ENCODE peak calls at places on chromosome 17, in seven cellular contexts. O is colonic mucosa, K is pancreas, Y is adrenal gland, T is PC-3, U is left lung, V is ascending aorta. J is an unnamed sample.
A peak's percentile ranks its signal among the peaks of the same experiment; 100 is the strongest.

GRCh38 chr17:65049085-65049756 is 7.3 kb downstream of the GNA13 start:
- DNase-seq in Y (no peak), T (no peak), U (no peak), V (no peak), O (no peak), K (no peak), J (no peak)

GRCh38 chr17:39576187-39576586 is 31.5 kb downstream of the NEUROD2 start:
- DNase-seq in K (no peak), O (no peak), U (no peak), V (no peak), Y (no peak), T (no peak), J (peak; percentile 79)

GRCh38 chr17:34620458-34620857 is 41.1 kb downstream of the TMEM132E start:
- DNase-seq in Y (no peak), V (no peak), O (no peak), K (no peak), T (no peak), U (no peak), J (no peak)

GRCh38 chr17:49218941-49219913 is 8.7 kb downstream of the ABI3 start:
- DNase-seq in O (no peak), Y (no peak), U (peak; percentile 88), K (no peak), T (no peak), V (no peak), J (peak; percentile 73)

GRCh38 chr17:31843382-31843780 is 15.7 kb downstream of the COPRS start:
- DNase-seq in T (no peak), O (no peak), V (peak; percentile 65), K (no peak), Y (no peak), U (no peak), J (no peak)

GRCh38 chr17:55812323-55812722 is 61.5 kb downstream of the PCTP start:
- DNase-seq in T (no peak), Y (no peak), V (no peak), K (no peak), U (no peak), O (no peak), J (no peak)

GRCh38 chr17:40015005-40015997 is at the start of gene CSF3:
- DNase-seq in T (no peak), V (no peak), Y (no peak), U (peak; percentile 76), O (peak; percentile 75), K (no peak), J (no peak)

GRCh38 chr17:50095626-50096037 is 481 bp downstream of the PDK2 start:
- DNase-seq in O (no peak), K (no peak), T (no peak), V (no peak), Y (no peak), U (no peak), J (no peak)

GRCh38 chr17:75925103-75925502 is 15.7 kb downstream of the FBF1 start:
- DNase-seq in T (no peak), V (no peak), O (no peak), U (peak; percentile 35), K (no peak), Y (no peak), J (no peak)

GRCh38 chr17:75922963-75923874 is 17.6 kb downstream of the FBF1 start:
- DNase-seq in Y (no peak), U (peak; percentile 57), V (no peak), T (no peak), K (no peak), O (no peak), J (no peak)

GRCh38 chr17:75931062-75931461 is 9.8 kb downstream of the FBF1 start:
- DNase-seq in O (no peak), Y (no peak), V (no peak), T (no peak), K (no peak), U (peak; percentile 17), J (no peak)

GRCh38 chr17:75925912-75926311 is 14.9 kb downstream of the FBF1 start:
- DNase-seq in O (no peak), Y (no peak), V (no peak), T (no peak), U (peak; percentile 67), K (no peak), J (no peak)

GRCh38 chr17:75927286-75927922 is 13.4 kb downstream of the FBF1 start:
- DNase-seq in O (peak; percentile 38), T (no peak), V (no peak), U (peak; percentile 74), Y (no peak), K (no peak), J (peak; percentile 80)
- TF ChIP-seq CTCF in O (peak; percentile 26), T (peak; percentile 50), V (peak; percentile 18), U (peak; percentile 30), Y (no peak), K (no peak), J (peak; percentile 77)

DNA sequence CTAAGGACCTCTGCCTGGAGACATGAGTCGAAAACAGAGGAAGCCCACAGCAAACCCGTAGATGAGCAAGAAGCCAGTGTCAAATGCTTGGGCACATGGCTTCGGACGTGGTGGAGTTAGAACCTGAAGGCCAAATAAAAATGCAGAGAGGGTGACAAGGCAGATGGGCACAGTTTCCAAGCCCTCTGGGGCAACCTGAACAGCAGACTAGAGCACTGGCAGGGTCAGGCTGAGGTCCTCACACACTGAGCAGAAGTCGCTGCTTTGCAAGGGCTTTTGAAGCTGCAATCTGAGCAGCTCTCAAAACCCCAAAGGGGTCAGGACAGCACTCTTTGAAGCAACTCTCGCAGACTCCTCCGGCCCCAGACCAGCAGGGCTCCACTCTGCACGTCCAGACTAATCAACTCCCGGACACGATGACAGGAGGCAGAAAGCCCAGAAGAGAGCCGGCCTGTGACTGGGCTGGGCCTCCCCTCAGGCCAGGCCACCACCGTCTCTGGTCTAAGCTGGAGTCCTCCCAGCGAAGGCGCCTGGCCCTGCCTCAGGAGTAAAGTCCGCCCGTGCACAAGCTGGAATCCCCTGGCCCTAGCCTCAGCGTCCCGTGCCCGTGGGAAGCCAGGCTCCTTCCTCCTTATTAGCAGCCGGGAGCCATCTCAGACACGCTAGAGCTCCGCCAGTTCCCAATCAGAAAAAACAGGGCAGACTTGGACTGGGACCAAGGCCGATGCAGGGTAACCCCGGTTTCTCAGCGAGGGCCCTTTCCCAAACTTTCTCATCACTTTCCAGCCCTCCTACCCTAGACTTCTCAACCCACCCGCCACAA is 924 bp downstream of the SMARCD2 start:
- DNase-seq in K (peak; percentile 72), O (peak; percentile 70), T (peak; percentile 44), U (peak; percentile 88), Y (peak; percentile 70), V (peak; percentile 81), J (no peak)
- H3K4me1 ChIP-seq in K (peaks cover 43% of the 10 kb centered on the region), O (peaks cover 19% of the 10 kb centered on the region), T (peaks cover 33% of the 10 kb centered on the region), U (peaks cover 55% of the 10 kb centered on the region), Y (peaks cover 51% of the 10 kb centered on the region), V (peaks cover 34% of the 10 kb centered on the region), J (no peaks in the 10 kb centered on the region)

GRCh38 chr17:3049705-3050295 is 13.6 kb downstream of the OR1D5 start:
- DNase-seq in O (no peak), Y (no peak), K (no peak), U (no peak), V (no peak), T (peak; percentile 16), J (peak; percentile 28)

GRCh38 chr17:3046753-3047152 is 16.7 kb downstream of the OR1D5 start:
- DNase-seq in V (no peak), U (no peak), K (no peak), T (no peak), O (no peak), Y (no peak), J (no peak)

GRCh38 chr17:3043737-3044365 is 19.6 kb downstream of the OR1D5 start:
- DNase-seq in Y (no peak), K (no peak), U (peak; percentile 61), V (no peak), T (no peak), O (peak; percentile 51), J (no peak)

GRCh38 chr17:3048727-3049471 is 14.5 kb downstream of the OR1D5 start:
- DNase-seq in Y (peak; percentile 95), V (peak; percentile 97), T (peak; percentile 97), U (peak; percentile 98), K (peak; percentile 92), O (peak; percentile 97), J (peak; percentile 100)
- TF ChIP-seq CTCF in Y (peak; percentile 79), V (peak; percentile 49), T (peak; percentile 82), U (peak; percentile 68), K (no peak), O (peak; percentile 71), J (peak; percentile 87)

DNA sequence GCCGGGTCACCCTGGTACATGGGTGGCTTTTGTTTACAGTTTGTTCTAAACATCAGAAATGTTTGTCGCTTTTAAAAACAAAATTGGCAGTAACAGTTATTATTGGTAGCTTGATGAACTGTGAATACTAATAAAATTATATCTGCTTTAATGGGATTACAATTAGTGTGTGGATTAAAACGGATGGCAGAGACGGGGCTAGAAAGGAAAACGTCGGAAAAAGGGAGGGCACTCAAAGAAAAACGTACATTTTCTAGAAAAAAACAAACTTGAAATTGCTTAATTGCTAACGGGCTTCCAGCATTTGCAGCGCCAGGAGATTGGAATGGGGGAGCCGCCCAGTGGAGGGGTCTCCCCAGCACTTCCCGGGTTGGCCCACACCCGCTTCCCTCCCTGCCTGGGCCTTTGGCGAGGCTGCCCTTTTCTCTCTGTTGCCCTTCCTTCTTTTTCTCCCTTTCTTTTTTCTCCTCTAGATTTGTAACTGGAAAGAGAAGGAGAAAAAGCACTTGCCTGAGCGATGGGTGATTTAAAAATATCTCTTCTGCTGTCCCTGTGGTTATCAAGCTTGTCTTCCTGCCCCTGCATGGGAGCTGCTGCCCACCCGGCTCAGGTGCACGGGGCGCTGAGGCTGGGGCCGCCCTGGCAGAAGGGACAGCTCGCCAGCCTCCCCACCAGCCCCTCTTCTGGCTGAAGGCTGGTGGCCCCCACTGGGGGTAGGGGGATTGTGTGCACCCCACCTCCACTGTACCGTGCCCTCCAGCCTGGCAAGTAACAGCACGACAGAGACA is 5.9 kb downstream of the BAHCC1 start:
- DNase-seq in O (no peak), T (no peak), U (no peak), Y (no peak), K (no peak), V (no peak), J (no peak)
- H3K4me1 ChIP-seq in O (peaks cover 22% of the 10 kb centered on the region), T (peaks cover 12% of the 10 kb centered on the region), U (peaks cover 82% of the 10 kb centered on the region), Y (peaks cover 8% of the 10 kb centered on the region), K (no peaks in the 10 kb centered on the region), V (peaks cover 23% of the 10 kb centered on the region), J (no peaks in the 10 kb centered on the region)

GRCh38 chr17:45425984-45426413 is 6.7 kb downstream of the ARHGAP27 start:
- DNase-seq in K (no peak), O (no peak), V (no peak), Y (no peak), T (no peak), U (peak; percentile 31), J (peak; percentile 48)
- TF ChIP-seq CTCF in K (no peak), O (no peak), V (no peak), Y (no peak), T (no peak), U (no peak), J (no peak)